ENCODE peak calls at places on chromosomes 4 and X, in seven cellular contexts. P, X, I, W, G, H and R are unnamed samples.

GRCh38 chr4:13905543-13905942 is 278.0 kb upstream of the BOD1L1 start:
- DNase-seq in P (no peak), X (peak), I (no peak), W (no peak), G (no peak), H (no peak), R (no peak)

GRCh38 chr4:180808862-180809261 is 1434.3 kb upstream of the TENM3 start:
- DNase-seq in P (no peak), X (no peak), I (no peak), W (no peak), G (no peak), H (no peak), R (no peak)

GRCh38 chrX:30488092-30488491 is 89.5 kb downstream of the TASL start:
- DNase-seq in P (no peak), X (peak), I (no peak), W (no peak), G (peak), H (no peak), R (peak)

GRCh38 chr4:52529983-52530382 is 129.1 kb downstream of the USP46 start:
- DNase-seq in P (no peak), X (no peak), I (no peak), W (no peak), G (no peak), H (no peak), R (no peak)

GRCh38 chrX:114075073-114075673 is 508.7 kb upstream of the HTR2C start:
- DNase-seq in P (no peak), X (no peak), I (no peak), W (no peak), G (no peak), H (no peak), R (no peak)

GRCh38 chr4:113222431-113222979 is 173.1 kb downstream of the ANK2 start:
- DNase-seq in P (no peak), X (peak), I (no peak), W (no peak), G (no peak), H (no peak), R (no peak)

GRCh38 chrX:100512471-100512870 is 72.3 kb upstream of the TNMD start:
- DNase-seq in P (no peak), X (peak), I (no peak), W (no peak), G (peak), H (no peak), R (peak)

GRCh38 chr4:113278324-113278934 is 229.0 kb downstream of the ANK2 start:
- DNase-seq in P (peak), X (peak), I (no peak), W (peak), G (peak), H (peak), R (peak)

GRCh38 chr4:20284990-20285389 is 33.3 kb downstream of the SLIT2 start:
- DNase-seq in P (no peak), X (peak), I (no peak), W (no peak), G (no peak), H (no peak), R (no peak)

GRCh38 chr4:7068883-7069282 is 1.0 kb upstream of the GRPEL1 start:
- DNase-seq in P (no peak), X (no peak), I (no peak), W (no peak), G (no peak), H (no peak), R (no peak)

GRCh38 chr4:114606240-114606639 is 7.6 kb downstream of the UGT8 start:
- DNase-seq in P (no peak), X (no peak), I (no peak), W (no peak), G (peak), H (no peak), R (no peak)

GRCh38 chr4:101258782-101259353 is 88.5 kb downstream of the PPP3CA start:
- DNase-seq in P (no peak), X (no peak), I (no peak), W (no peak), G (no peak), H (no peak), R (no peak)

GRCh38 chrX:115318139-115318538 is 28.6 kb downstream of the LUZP4 start:
- DNase-seq in P (no peak), X (no peak), I (no peak), W (no peak), G (no peak), H (no peak), R (no peak)

GRCh38 chr4:37383579-37384229 is 139.2 kb downstream of the NWD2 start:
- DNase-seq in P (no peak), X (peak), I (no peak), W (no peak), G (peak), H (no peak), R (peak)

GRCh38 chr4:85147481-85148076 is 181.1 kb upstream of the WDFY3 start:
- DNase-seq in P (peak), X (peak), I (no peak), W (no peak), G (peak), H (peak), R (peak)

GRCh38 chr4:106766519-106766918 is 269.6 kb downstream of the DKK2 start:
- DNase-seq in P (peak), X (no peak), I (no peak), W (no peak), G (no peak), H (no peak), R (no peak)

GRCh38 chr4:24419147-24420034 is 165.0 kb downstream of the DHX15 start:
- DNase-seq in P (peak), X (peak), I (no peak), W (peak), G (peak), H (peak), R (peak)